ENCODE peak calls at places on chromosomes 16 and 17, in seven cellular contexts. M, S, G, D, J, L and R are unnamed samples.

GRCh38 chr17:68519911-68520310 is 7.7 kb downstream of the PRKAR1A start:
- DNase-seq in M (no peak), S (peak; percentile 29), G (no peak), D (no peak), J (no peak), L (no peak), R (peak; percentile 59)

GRCh38 chr17:37447641-37448040 is 41.0 kb downstream of the TADA2A start:
- DNase-seq in M (peak; percentile 25), S (peak; percentile 63), G (peak; percentile 49), D (no peak), J (no peak), L (no peak), R (peak; percentile 31)

GRCh38 chr17:2085648-2085949 is 30.7 kb downstream of the HIC1 start:
- DNase-seq in M (no peak), S (peak; percentile 79), G (no peak), D (no peak), J (peak; percentile 77), L (peak; percentile 73), R (peak; percentile 52)

GRCh38 chr17:5784791-5785190 is 200.5 kb upstream of the NLRP1 start:
- DNase-seq in M (no peak), S (no peak), G (peak; percentile 47), D (no peak), J (no peak), L (no peak), R (no peak)

GRCh38 chr16:20301840-20302239 is 25.5 kb downstream of the GP2 start:
- DNase-seq in M (no peak), S (no peak), G (no peak), D (no peak), J (no peak), L (no peak), R (peak; percentile 1)

GRCh38 chr16:9309844-9310243 is 218.4 kb downstream of the HAPSTR1 start:
- DNase-seq in M (no peak), S (no peak), G (no peak), D (no peak), J (no peak), L (no peak), R (no peak)

GRCh38 chr17:2016494-2016893 is 8.6 kb downstream of the RTN4RL1 start:
- DNase-seq in M (no peak), S (no peak), G (no peak), D (no peak), J (no peak), L (no peak), R (no peak)

GRCh38 chr16:31127182-31127581 is 8.3 kb downstream of the PRSS8 start:
- DNase-seq in M (no peak), S (no peak), G (no peak), D (no peak), J (no peak), L (no peak), R (no peak)